ENCODE peak calls at places on chromosomes 1 and 21, in six cellular contexts. One of them, this sample, is unnamed.

GRCh38 chr1:236685205-236685916 is 938 bp upstream of the ACTN2 start:
- DNase-seq in A172: no peak
- DNase-seq in HEK293T: no peak
- DNase-seq in astrocyte of the hippocampus: no peak
- DNase-seq in osteocyte: no peak
- DNase-seq in Daoy: no peak
- DNase-seq in this sample: no peak

GRCh38 chr1:8353386-8353785 is 35.5 kb downstream of the SLC45A1 start:
- DNase-seq in osteocyte: no peak
- DNase-seq in Daoy: no peak
- DNase-seq in HEK293T: no peak
- DNase-seq in A172: no peak
- DNase-seq in astrocyte of the hippocampus: no peak
- DNase-seq in this sample: peak; percentile 1

GRCh38 chr1:72946901-72947505 is 664.7 kb upstream of the NEGR1 start:
- DNase-seq in Daoy: no peak
- DNase-seq in HEK293T: no peak
- DNase-seq in A172: no peak
- DNase-seq in osteocyte: no peak
- DNase-seq in astrocyte of the hippocampus: peak; percentile 64
- DNase-seq in this sample: no peak

GRCh38 chr1:26053718-26054572 is 8.0 kb upstream of the SLC30A2 start:
- DNase-seq in HEK293T: no peak
- DNase-seq in Daoy: no peak
- DNase-seq in astrocyte of the hippocampus: no peak
- DNase-seq in A172: no peak
- DNase-seq in osteocyte: no peak
- DNase-seq in this sample: no peak

GRCh38 chr1:31798433-31799195 is 17.2 kb downstream of the SPOCD1 start:
- DNase-seq in HEK293T: no peak
- DNase-seq in Daoy: peak; percentile 95
- DNase-seq in A172: peak; percentile 81
- DNase-seq in astrocyte of the hippocampus: peak; percentile 85
- DNase-seq in osteocyte: no peak
- DNase-seq in this sample: no peak

GRCh38 chr21:46109251-46110221 is 11.6 kb downstream of the COL6A2 start:
- DNase-seq in osteocyte: peak; percentile 81
- DNase-seq in Daoy: no peak
- DNase-seq in astrocyte of the hippocampus: no peak
- DNase-seq in A172: no peak
- DNase-seq in HEK293T: no peak
- DNase-seq in this sample: peak; percentile 0

GRCh38 chr1:8133190-8133589 is 107.1 kb upstream of the ERRFI1 start:
- DNase-seq in astrocyte of the hippocampus: peak; percentile 57
- DNase-seq in Daoy: peak; percentile 87
- DNase-seq in HEK293T: no peak
- DNase-seq in A172: peak; percentile 29
- DNase-seq in osteocyte: no peak
- DNase-seq in this sample: no peak

GRCh38 chr1:151130837-151131586 is 15.4 kb downstream of the SEMA6C start:
- DNase-seq in astrocyte of the hippocampus: peak; percentile 93
- DNase-seq in osteocyte: no peak
- DNase-seq in Daoy: no peak
- DNase-seq in A172: no peak
- DNase-seq in HEK293T: no peak
- DNase-seq in this sample: peak; percentile 91

GRCh38 chr21:29231781-29232548 is 66.8 kb upstream of the BACH1 start:
- DNase-seq in astrocyte of the hippocampus: no peak
- DNase-seq in osteocyte: no peak
- DNase-seq in A172: peak; percentile 90
- DNase-seq in HEK293T: no peak
- DNase-seq in Daoy: no peak
- DNase-seq in this sample: no peak

GRCh38 chr21:33198346-33199135 is 31.2 kb upstream of the IFNAR2 start:
- DNase-seq in osteocyte: peak; percentile 11
- DNase-seq in HEK293T: no peak
- DNase-seq in Daoy: no peak
- DNase-seq in A172: no peak
- DNase-seq in astrocyte of the hippocampus: peak; percentile 70
- DNase-seq in this sample: peak; percentile 19

GRCh38 chr1:213976665-213977485 is 10.9 kb upstream of the PROX1 start:
- DNase-seq in Daoy: no peak
- DNase-seq in astrocyte of the hippocampus: no peak
- DNase-seq in A172: no peak
- DNase-seq in HEK293T: no peak
- DNase-seq in osteocyte: no peak
- DNase-seq in this sample: no peak

This sample was measured in thyroid gland.